ENCODE peak calls at places on chromosomes 16 and 17, in seven cellular contexts. One of them, this sample, is unnamed.

GRCh38 chr16:76182092-76182635 is 95.0 kb upstream of the CNTNAP4 start:
- DNase-seq in aorta: no peak
- DNase-seq in T-helper 17 cell: no peak
- DNase-seq in activated CD8-positive, alpha-beta memory T cell treated with anti-CD3 and anti-CD28 coated beads for 4 hours: no peak
- DNase-seq in GM03348: no peak
- DNase-seq in fibroblast of the aortic adventitia: no peak
- DNase-seq in small intestine: no peak
- DNase-seq in this sample: no peak

GRCh38 chr17:79018045-79018695 is 5.8 kb upstream of the C1QTNF1 start:
- DNase-seq in activated CD8-positive, alpha-beta memory T cell treated with anti-CD3 and anti-CD28 coated beads for 4 hours: no peak
- DNase-seq in small intestine: no peak
- DNase-seq in GM03348: no peak
- DNase-seq in T-helper 17 cell: no peak
- DNase-seq in aorta: peak
- DNase-seq in fibroblast of the aortic adventitia: peak
- DNase-seq in this sample: no peak

GRCh38 chr17:43755389-43755875 is 3.2 kb downstream of the SOST start:
- DNase-seq in small intestine: peak
- DNase-seq in GM03348: no peak
- DNase-seq in fibroblast of the aortic adventitia: peak
- DNase-seq in aorta: peak
- DNase-seq in activated CD8-positive, alpha-beta memory T cell treated with anti-CD3 and anti-CD28 coated beads for 4 hours: no peak
- DNase-seq in T-helper 17 cell: no peak
- DNase-seq in this sample: peak

GRCh38 chr17:81120149-81120484 is 45.2 kb upstream of the PVALEF start:
- DNase-seq in T-helper 17 cell: no peak
- DNase-seq in activated CD8-positive, alpha-beta memory T cell treated with anti-CD3 and anti-CD28 coated beads for 4 hours: no peak
- DNase-seq in aorta: no peak
- DNase-seq in fibroblast of the aortic adventitia: no peak
- DNase-seq in small intestine: no peak
- DNase-seq in GM03348: no peak
- DNase-seq in this sample: no peak

GRCh38 chr16:89094252-89094901 is 725 bp downstream of the ACSF3 start:
- DNase-seq in small intestine: peak
- DNase-seq in T-helper 17 cell: no peak
- DNase-seq in activated CD8-positive, alpha-beta memory T cell treated with anti-CD3 and anti-CD28 coated beads for 4 hours: no peak
- DNase-seq in fibroblast of the aortic adventitia: peak
- DNase-seq in GM03348: peak
- DNase-seq in aorta: no peak
- DNase-seq in this sample: no peak

GRCh38 chr17:62681939-62682381 is 54.5 kb downstream of the MRC2 start:
- DNase-seq in small intestine: no peak
- DNase-seq in aorta: peak
- DNase-seq in fibroblast of the aortic adventitia: no peak
- DNase-seq in T-helper 17 cell: no peak
- DNase-seq in activated CD8-positive, alpha-beta memory T cell treated with anti-CD3 and anti-CD28 coated beads for 4 hours: no peak
- DNase-seq in GM03348: no peak
- DNase-seq in this sample: no peak

GRCh38 chr17:31509805-31510177 is 118.3 kb downstream of the RAB11FIP4 start:
- DNase-seq in aorta: no peak
- DNase-seq in T-helper 17 cell: no peak
- DNase-seq in GM03348: no peak
- DNase-seq in fibroblast of the aortic adventitia: no peak
- DNase-seq in small intestine: peak
- DNase-seq in activated CD8-positive, alpha-beta memory T cell treated with anti-CD3 and anti-CD28 coated beads for 4 hours: no peak
- DNase-seq in this sample: no peak

GRCh38 chr16:81221731-81222130 is 16.8 kb upstream of the BCO1 start:
- DNase-seq in aorta: no peak
- DNase-seq in small intestine: no peak
- DNase-seq in activated CD8-positive, alpha-beta memory T cell treated with anti-CD3 and anti-CD28 coated beads for 4 hours: no peak
- DNase-seq in T-helper 17 cell: no peak
- DNase-seq in GM03348: no peak
- DNase-seq in fibroblast of the aortic adventitia: no peak
- DNase-seq in this sample: no peak

GRCh38 chr16:3182608-3183444 is 5.2 kb upstream of the OR1F1 start:
- DNase-seq in small intestine: no peak
- DNase-seq in fibroblast of the aortic adventitia: peak
- DNase-seq in T-helper 17 cell: no peak
- DNase-seq in aorta: peak
- DNase-seq in GM03348: peak
- DNase-seq in activated CD8-positive, alpha-beta memory T cell treated with anti-CD3 and anti-CD28 coated beads for 4 hours: no peak
- DNase-seq in this sample: peak

GRCh38 chr16:55672471-55672870 is 16.7 kb downstream of the SLC6A2 start:
- DNase-seq in activated CD8-positive, alpha-beta memory T cell treated with anti-CD3 and anti-CD28 coated beads for 4 hours: no peak
- DNase-seq in T-helper 17 cell: no peak
- DNase-seq in GM03348: peak
- DNase-seq in fibroblast of the aortic adventitia: peak
- DNase-seq in aorta: peak
- DNase-seq in small intestine: no peak
- DNase-seq in this sample: peak

GRCh38 chr17:29116652-29117439 is 63.4 kb downstream of the MYO18A start:
- DNase-seq in aorta: peak
- DNase-seq in GM03348: peak
- DNase-seq in small intestine: peak
- DNase-seq in fibroblast of the aortic adventitia: peak
- DNase-seq in activated CD8-positive, alpha-beta memory T cell treated with anti-CD3 and anti-CD28 coated beads for 4 hours: peak
- DNase-seq in T-helper 17 cell: peak
- DNase-seq in this sample: no peak

GRCh38 chr16:87541882-87542234 is 49.0 kb upstream of the ZCCHC14 start:
- DNase-seq in aorta: peak
- DNase-seq in small intestine: no peak
- DNase-seq in T-helper 17 cell: no peak
- DNase-seq in GM03348: no peak
- DNase-seq in fibroblast of the aortic adventitia: peak
- DNase-seq in activated CD8-positive, alpha-beta memory T cell treated with anti-CD3 and anti-CD28 coated beads for 4 hours: no peak
- DNase-seq in this sample: no peak

GRCh38 chr16:65449526-65449925 is 327.7 kb upstream of the CDH11 start:
- DNase-seq in aorta: no peak
- DNase-seq in T-helper 17 cell: no peak
- DNase-seq in GM03348: no peak
- DNase-seq in fibroblast of the aortic adventitia: no peak
- DNase-seq in small intestine: no peak
- DNase-seq in activated CD8-positive, alpha-beta memory T cell treated with anti-CD3 and anti-CD28 coated beads for 4 hours: no peak
- DNase-seq in this sample: no peak

GRCh38 chr16:48961546-48961945 is 320.1 kb downstream of the CBLN1 start:
- DNase-seq in activated CD8-positive, alpha-beta memory T cell treated with anti-CD3 and anti-CD28 coated beads for 4 hours: no peak
- DNase-seq in T-helper 17 cell: no peak
- DNase-seq in small intestine: no peak
- DNase-seq in fibroblast of the aortic adventitia: no peak
- DNase-seq in GM03348: no peak
- DNase-seq in aorta: no peak
- DNase-seq in this sample: no peak

GRCh38 chr16:19245326-19245925 is 40.1 kb upstream of the CLEC19A start:
- DNase-seq in activated CD8-positive, alpha-beta memory T cell treated with anti-CD3 and anti-CD28 coated beads for 4 hours: no peak
- DNase-seq in T-helper 17 cell: no peak
- DNase-seq in small intestine: peak
- DNase-seq in aorta: no peak
- DNase-seq in GM03348: no peak
- DNase-seq in fibroblast of the aortic adventitia: no peak
- DNase-seq in this sample: no peak

GRCh38 chr17:78241277-78242023 is 10.0 kb downstream of the TMEM235 start:
- DNase-seq in aorta: no peak
- DNase-seq in activated CD8-positive, alpha-beta memory T cell treated with anti-CD3 and anti-CD28 coated beads for 4 hours: no peak
- DNase-seq in T-helper 17 cell: no peak
- DNase-seq in small intestine: peak
- DNase-seq in GM03348: peak
- DNase-seq in fibroblast of the aortic adventitia: peak
- DNase-seq in this sample: peak

GRCh38 chr17:9221231-9222180 is 200.2 kb downstream of the NTN1 start:
- DNase-seq in GM03348: no peak
- DNase-seq in T-helper 17 cell: no peak
- DNase-seq in aorta: peak
- DNase-seq in small intestine: no peak
- DNase-seq in fibroblast of the aortic adventitia: no peak
- DNase-seq in activated CD8-positive, alpha-beta memory T cell treated with anti-CD3 and anti-CD28 coated beads for 4 hours: no peak
- DNase-seq in this sample: no peak

GRCh38 chr16:71396589-71396988 is 38.1 kb downstream of the CALB2 start:
- DNase-seq in activated CD8-positive, alpha-beta memory T cell treated with anti-CD3 and anti-CD28 coated beads for 4 hours: no peak
- DNase-seq in aorta: no peak
- DNase-seq in small intestine: no peak
- DNase-seq in T-helper 17 cell: no peak
- DNase-seq in GM03348: no peak
- DNase-seq in fibroblast of the aortic adventitia: no peak
- DNase-seq in this sample: no peak

GRCh38 chr16:53282975-53283946 is 151.0 kb upstream of the RBL2 start:
- DNase-seq in GM03348: peak
- DNase-seq in T-helper 17 cell: no peak
- DNase-seq in small intestine: peak
- DNase-seq in aorta: no peak
- DNase-seq in fibroblast of the aortic adventitia: peak
- DNase-seq in activated CD8-positive, alpha-beta memory T cell treated with anti-CD3 and anti-CD28 coated beads for 4 hours: no peak
- DNase-seq in this sample: no peak

GRCh38 chr17:75003957-75004355 is 8.5 kb upstream of the MRPL58 start:
- DNase-seq in T-helper 17 cell: no peak
- DNase-seq in GM03348: no peak
- DNase-seq in activated CD8-positive, alpha-beta memory T cell treated with anti-CD3 and anti-CD28 coated beads for 4 hours: no peak
- DNase-seq in small intestine: no peak
- DNase-seq in aorta: no peak
- DNase-seq in fibroblast of the aortic adventitia: no peak
- DNase-seq in this sample: no peak

GRCh38 chr16:84314814-84315213 is 20.1 kb downstream of the WFDC1 start:
- DNase-seq in aorta: peak
- DNase-seq in small intestine: no peak
- DNase-seq in GM03348: no peak
- DNase-seq in activated CD8-positive, alpha-beta memory T cell treated with anti-CD3 and anti-CD28 coated beads for 4 hours: no peak
- DNase-seq in T-helper 17 cell: no peak
- DNase-seq in fibroblast of the aortic adventitia: no peak
- DNase-seq in this sample: no peak

GRCh38 chr16:212999-213398 is 16.2 kb downstream of the LUC7L start:
- DNase-seq in GM03348: no peak
- DNase-seq in T-helper 17 cell: no peak
- DNase-seq in fibroblast of the aortic adventitia: no peak
- DNase-seq in aorta: no peak
- DNase-seq in small intestine: no peak
- DNase-seq in activated CD8-positive, alpha-beta memory T cell treated with anti-CD3 and anti-CD28 coated beads for 4 hours: no peak
- DNase-seq in this sample: no peak

GRCh38 chr16:86609115-86609514 is 30.8 kb downstream of the FOXL1 start:
- DNase-seq in GM03348: peak
- DNase-seq in small intestine: no peak
- DNase-seq in aorta: no peak
- DNase-seq in fibroblast of the aortic adventitia: peak
- DNase-seq in T-helper 17 cell: no peak
- DNase-seq in activated CD8-positive, alpha-beta memory T cell treated with anti-CD3 and anti-CD28 coated beads for 4 hours: no peak
- DNase-seq in this sample: peak

GRCh38 chr16:82203198-82203597 is 33.2 kb upstream of the MPHOSPH6 start:
- DNase-seq in aorta: no peak
- DNase-seq in activated CD8-positive, alpha-beta memory T cell treated with anti-CD3 and anti-CD28 coated beads for 4 hours: no peak
- DNase-seq in small intestine: no peak
- DNase-seq in GM03348: no peak
- DNase-seq in T-helper 17 cell: no peak
- DNase-seq in fibroblast of the aortic adventitia: no peak
- DNase-seq in this sample: no peak

GRCh38 chr17:10226930-10227695 is 28.7 kb upstream of the GAS7 start:
- DNase-seq in activated CD8-positive, alpha-beta memory T cell treated with anti-CD3 and anti-CD28 coated beads for 4 hours: peak
- DNase-seq in aorta: peak
- DNase-seq in small intestine: peak
- DNase-seq in fibroblast of the aortic adventitia: peak
- DNase-seq in GM03348: peak
- DNase-seq in T-helper 17 cell: peak
- DNase-seq in this sample: peak

GRCh38 chr16:23505942-23506605 is 4.2 kb downstream of the GGA2 start:
- DNase-seq in aorta: no peak
- DNase-seq in fibroblast of the aortic adventitia: no peak
- DNase-seq in small intestine: no peak
- DNase-seq in GM03348: no peak
- DNase-seq in activated CD8-positive, alpha-beta memory T cell treated with anti-CD3 and anti-CD28 coated beads for 4 hours: no peak
- DNase-seq in T-helper 17 cell: no peak
- DNase-seq in this sample: no peak

GRCh38 chr17:10612957-10613744 is 44.0 kb downstream of the MYH3 start:
- DNase-seq in aorta: no peak
- DNase-seq in small intestine: no peak
- DNase-seq in GM03348: peak
- DNase-seq in activated CD8-positive, alpha-beta memory T cell treated with anti-CD3 and anti-CD28 coated beads for 4 hours: no peak
- DNase-seq in fibroblast of the aortic adventitia: peak
- DNase-seq in T-helper 17 cell: no peak
- DNase-seq in this sample: peak

GRCh38 chr17:75440738-75441448 is 15.5 kb upstream of the TMEM94 start:
- DNase-seq in fibroblast of the aortic adventitia: peak
- DNase-seq in T-helper 17 cell: no peak
- DNase-seq in small intestine: no peak
- DNase-seq in GM03348: no peak
- DNase-seq in activated CD8-positive, alpha-beta memory T cell treated with anti-CD3 and anti-CD28 coated beads for 4 hours: no peak
- DNase-seq in aorta: no peak
- DNase-seq in this sample: no peak

GRCh38 chr16:84356591-84357116 is 11.7 kb upstream of the ATP2C2 start:
- DNase-seq in fibroblast of the aortic adventitia: no peak
- DNase-seq in activated CD8-positive, alpha-beta memory T cell treated with anti-CD3 and anti-CD28 coated beads for 4 hours: no peak
- DNase-seq in aorta: no peak
- DNase-seq in T-helper 17 cell: no peak
- DNase-seq in small intestine: peak
- DNase-seq in GM03348: no peak
- DNase-seq in this sample: no peak

GRCh38 chr17:59406808-59407381 is 75.4 kb downstream of the YPEL2 start:
- DNase-seq in T-helper 17 cell: no peak
- DNase-seq in GM03348: no peak
- DNase-seq in activated CD8-positive, alpha-beta memory T cell treated with anti-CD3 and anti-CD28 coated beads for 4 hours: no peak
- DNase-seq in aorta: no peak
- DNase-seq in small intestine: no peak
- DNase-seq in fibroblast of the aortic adventitia: peak
- DNase-seq in this sample: no peak

GRCh38 chr17:27380551-27380950 is 75.7 kb upstream of the KSR1 start:
- DNase-seq in GM03348: no peak
- DNase-seq in T-helper 17 cell: no peak
- DNase-seq in fibroblast of the aortic adventitia: no peak
- DNase-seq in small intestine: no peak
- DNase-seq in activated CD8-positive, alpha-beta memory T cell treated with anti-CD3 and anti-CD28 coated beads for 4 hours: no peak
- DNase-seq in aorta: peak
- DNase-seq in this sample: no peak